ENCODE peak calls at places on chromosomes 3 and 15, in six cellular contexts. N is HepG2, B is upper lobe of left lung, D is K562, T is GM12878, I is HCT116. F is an unnamed sample.
A peak's percentile ranks its signal among the peaks of the same experiment; 100 is the strongest.

GRCh38 chr3:20064796-20065564 is 24.7 kb downstream of the KAT2B start:
- ATAC-seq in I (no peak), B (no peak), D (peak; percentile 77), N (no peak), T (no peak), F (no peak)

GRCh38 chr3:197554196-197554561 is 1.6 kb downstream of the BDH1 start:
- ATAC-seq in B (no peak), D (no peak), T (peak; percentile 1), N (no peak), I (no peak), F (no peak)

GRCh38 chr3:12423918-12424634 is 60.2 kb upstream of the TSEN2 start:
- ATAC-seq in T (peak; percentile 45), B (no peak), N (no peak), I (peak; percentile 71), D (peak; percentile 31), F (no peak)

GRCh38 chr3:71254658-71255057 is 328.9 kb downstream of the FOXP1 start:
- ATAC-seq in D (no peak), N (peak; percentile 81), B (peak; percentile 22), I (no peak), T (no peak), F (no peak)

GRCh38 chr15:34031987-34032760 is 6.8 kb downstream of the AVEN start:
- ATAC-seq in B (no peak), N (no peak), I (no peak), T (no peak), D (no peak), F (no peak)

GRCh38 chr15:84797801-84798200 is 19.4 kb upstream of the ALPK3 start:
- ATAC-seq in D (no peak), N (no peak), B (no peak), I (no peak), T (no peak), F (no peak)

GRCh38 chr3:170766823-170767575 is 103.0 kb downstream of the RPL22L1 start:
- ATAC-seq in D (peak; percentile 49), N (no peak), I (no peak), T (no peak), B (no peak), F (no peak)

GRCh38 chr3:167798443-167798842 is 62.9 kb downstream of the SERPINI1 start:
- ATAC-seq in T (peak; percentile 30), N (no peak), D (no peak), I (no peak), B (no peak), F (no peak)

GRCh38 chr15:85579011-85579701 is 198.8 kb downstream of the AKAP13 start:
- ATAC-seq in D (no peak), B (peak; percentile 42), I (no peak), T (no peak), N (no peak), F (peak; percentile 34)

GRCh38 chr3:150222646-150223045 is 185.5 kb upstream of the TSC22D2 start:
- ATAC-seq in B (no peak), D (peak; percentile 24), T (no peak), I (no peak), N (peak; percentile 33), F (no peak)

GRCh38 chr15:77538793-77539487 is 93.8 kb downstream of the LINGO1 start:
- ATAC-seq in B (no peak), I (no peak), T (no peak), N (no peak), D (no peak), F (no peak)

GRCh38 chr3:50602675-50603191 is 8.8 kb downstream of the CISH start:
- ATAC-seq in N (no peak), I (no peak), B (no peak), T (no peak), D (no peak), F (no peak)

GRCh38 chr15:43998607-43999006 is 171.8 kb downstream of the WDR76 start:
- ATAC-seq in B (peak; percentile 89), D (no peak), T (no peak), I (no peak), N (no peak), F (peak; percentile 58)

GRCh38 chr3:13462822-13463221 is 17.3 kb upstream of the HDAC11 start:
- ATAC-seq in I (no peak), N (no peak), D (no peak), B (no peak), T (no peak), F (no peak)

GRCh38 chr3:183664913-183665381 is 29.5 kb downstream of the KLHL24 start:
- ATAC-seq in D (no peak), N (no peak), T (no peak), I (no peak), B (no peak), F (no peak)

GRCh38 chr3:107699682-107700081 is 176.9 kb downstream of the BBX start:
- ATAC-seq in B (no peak), I (no peak), N (no peak), T (no peak), D (no peak), F (no peak)

GRCh38 chr3:25904248-25904647 is 114.4 kb downstream of the OXSM start:
- ATAC-seq in I (peak; percentile 63), D (peak; percentile 68), N (no peak), T (peak; percentile 31), B (no peak), F (no peak)

GRCh38 chr3:52810923-52811322 is 16.3 kb downstream of the ITIH3 start:
- ATAC-seq in N (peak; percentile 8), T (no peak), I (no peak), B (no peak), D (no peak), F (no peak)
- TF ChIP-seq POLR2A in N (no peak), T (no peak), I (no peak), B (no peak), D (no peak), F (no peak)

GRCh38 chr15:64019764-64020163 is 26.5 kb downstream of the DAPK2 start:
- ATAC-seq in B (peak; percentile 28), D (no peak), T (peak; percentile 86), N (peak; percentile 49), I (no peak), F (no peak)
- TF ChIP-seq POLR2AphosphoS5 in B (peak; percentile 10), D (no peak), T (no peak), N (no peak), I (no peak), F (no peak)

DNA sequence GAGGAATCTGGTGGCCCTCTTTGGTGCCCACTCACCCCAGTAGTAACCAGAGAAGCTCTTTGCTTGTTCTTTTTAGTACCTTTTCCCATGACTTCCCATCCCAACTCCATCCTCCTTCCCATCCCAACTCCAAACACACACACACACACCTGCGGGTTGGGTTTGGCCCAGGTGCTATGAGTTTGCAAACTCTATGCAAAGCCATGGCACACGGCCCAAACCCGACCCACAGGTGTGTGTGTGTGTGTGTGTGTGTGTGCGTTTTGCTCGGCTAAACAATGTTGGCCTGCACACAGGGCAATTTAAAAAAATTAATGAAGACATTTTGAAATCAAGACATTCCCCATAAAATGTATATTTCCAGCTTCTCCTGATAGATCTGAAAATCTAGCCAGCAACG is 103.7 kb upstream of the TLE3 start:
- ATAC-seq in B (no peak), N (no peak), D (no peak), I (no peak), T (no peak), F (no peak)
- TF ChIP-seq POLR2A in B (no peak), N (no peak), D (no peak), I (no peak), T (no peak), F (no peak)

DNA sequence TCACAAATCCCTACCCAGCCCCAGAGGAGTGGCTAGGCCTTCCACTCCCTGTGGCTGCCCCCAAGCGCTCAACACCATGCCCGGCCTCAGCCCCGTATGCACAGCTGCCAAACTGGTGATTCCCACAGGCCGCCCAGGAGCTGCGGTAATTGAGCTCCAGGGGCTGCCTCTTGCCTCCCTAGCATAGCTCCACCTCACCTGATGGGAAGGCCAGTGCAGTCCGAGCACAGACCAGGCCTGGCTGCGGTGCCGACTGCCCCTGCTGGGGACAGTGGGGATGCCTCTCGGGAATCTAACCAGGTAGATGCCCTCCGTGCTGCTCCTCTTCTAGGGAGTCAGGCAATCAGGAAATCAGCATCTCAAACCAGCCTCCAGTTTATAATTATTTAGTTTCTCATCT is 25.9 kb downstream of the SCN5A start:
- ATAC-seq in T (no peak), N (peak; percentile 97), B (no peak), D (peak; percentile 81), I (no peak), F (no peak)
- TF ChIP-seq POLR2AphosphoS5 in T (no peak), N (no peak), B (no peak), D (no peak), I (no peak), F (no peak)

DNA sequence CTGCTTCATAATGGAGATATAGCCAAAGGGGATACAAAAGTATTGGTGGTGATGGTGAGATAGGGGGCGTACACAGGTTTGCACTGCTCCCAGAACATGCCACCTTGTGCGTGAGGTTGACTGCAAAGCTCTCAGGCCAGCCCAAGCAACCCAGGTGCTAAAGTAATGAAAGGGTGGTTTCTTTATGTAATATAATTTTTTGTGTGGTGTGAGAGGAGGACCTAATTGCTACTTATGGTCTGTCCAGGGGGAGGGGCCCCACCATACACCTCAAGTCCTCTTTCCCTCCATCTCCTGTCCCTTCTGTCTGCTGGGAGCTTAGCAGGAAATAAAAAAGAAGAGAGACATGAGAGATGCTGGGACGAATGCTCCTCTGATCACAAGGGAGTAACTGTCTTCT is 53.8 kb downstream of the STARD5 start:
- ATAC-seq in B (no peak), T (no peak), I (no peak), D (no peak), N (no peak), F (no peak)
- TF ChIP-seq POLR2A in B (no peak), T (no peak), I (no peak), D (no peak), N (no peak), F (no peak)

F was measured in gastroesophageal sphincter.